ENCODE peak calls at places on chromosome 7, in nine cellular contexts. T, V, A, Y, Q, O, C, E and L are unnamed samples.

GRCh38 chr7:1678571-1679325 is 8.7 kb downstream of the ELFN1 start:
- DNase-seq in T (no peak), V (no peak), A (no peak), Y (no peak), Q (no peak), O (no peak), C (no peak), E (no peak), L (no peak)

GRCh38 chr7:35802649-35803048 is 1.8 kb downstream of the SEPTIN7 start:
- DNase-seq in T (no peak), V (no peak), A (no peak), Y (peak; percentile 31), Q (peak; percentile 44), O (no peak), C (no peak), E (no peak), L (no peak)

GRCh38 chr7:157483971-157484410 is 147.2 kb downstream of the DNAJB6 start:
- DNase-seq in T (no peak), V (no peak), A (no peak), Y (no peak), Q (no peak), O (no peak), C (no peak), E (no peak), L (no peak)

GRCh38 chr7:131003634-131004033 is 269.6 kb upstream of the KLF14 start:
- DNase-seq in T (no peak), V (no peak), A (no peak), Y (no peak), Q (no peak), O (no peak), C (no peak), E (no peak), L (no peak)

GRCh38 chr7:868189-868486 is 8.2 kb upstream of the GET4 start:
- DNase-seq in T (peak; percentile 57), V (no peak), A (no peak), Y (no peak), Q (no peak), O (no peak), C (no peak), E (no peak), L (peak; percentile 54)

GRCh38 chr7:82665966-82666507 is 222.5 kb upstream of the CACNA2D1 start:
- DNase-seq in T (no peak), V (peak; percentile 23), A (no peak), Y (no peak), Q (no peak), O (no peak), C (no peak), E (no peak), L (no peak)

GRCh38 chr7:77327932-77328628 is 88.1 kb downstream of the GSAP start:
- DNase-seq in T (no peak), V (peak; percentile 32), A (no peak), Y (peak; percentile 21), Q (no peak), O (no peak), C (no peak), E (no peak), L (no peak)

GRCh38 chr7:379456-380225 is 89.7 kb downstream of the FOXL3 start:
- DNase-seq in T (peak; percentile 61), V (no peak), A (no peak), Y (no peak), Q (no peak), O (no peak), C (no peak), E (no peak), L (no peak)

GRCh38 chr7:141359740-141360413 is 191.3 kb upstream of the AGK start:
- DNase-seq in T (no peak), V (peak; percentile 50), A (no peak), Y (no peak), Q (no peak), O (no peak), C (no peak), E (no peak), L (no peak)

GRCh38 chr7:31105256-31105950 is 53.3 kb downstream of the ADCYAP1R1 start:
- DNase-seq in T (no peak), V (no peak), A (no peak), Y (no peak), Q (no peak), O (no peak), C (no peak), E (no peak), L (no peak)

GRCh38 chr7:121519548-121520521 is 123.7 kb upstream of the FAM3C start:
- DNase-seq in T (no peak), V (no peak), A (no peak), Y (no peak), Q (no peak), O (no peak), C (no peak), E (no peak), L (no peak)

GRCh38 chr7:51246258-51247245 is 70.1 kb downstream of the COBL start:
- DNase-seq in T (no peak), V (no peak), A (no peak), Y (no peak), Q (no peak), O (no peak), C (no peak), E (no peak), L (no peak)

GRCh38 chr7:133820584-133820983 is 306.6 kb upstream of the LRGUK start:
- DNase-seq in T (no peak), V (no peak), A (no peak), Y (no peak), Q (no peak), O (no peak), C (no peak), E (no peak), L (no peak)

GRCh38 chr7:32500922-32501341 is 5.6 kb downstream of the AVL9 start:
- DNase-seq in T (no peak), V (peak; percentile 62), A (no peak), Y (no peak), Q (no peak), O (no peak), C (no peak), E (peak; percentile 33), L (no peak)